ENCODE peak calls at places on chromosome 15, in four cellular contexts. D, C, E and O are unnamed samples.
A peak's percentile ranks its signal among the peaks of the same experiment; 100 is the strongest.

GRCh38 chr15:90955911-90956310 is 1.2 kb downstream of the RCCD1 start:
- DNase-seq in E (no peak), D (no peak), C (no peak), O (peak; percentile 31)

GRCh38 chr15:77571181-77571580 is 61.5 kb downstream of the LINGO1 start:
- DNase-seq in E (no peak), C (no peak), D (no peak), O (no peak)

GRCh38 chr15:32974691-32975090 is 219.8 kb downstream of the FMN1 start:
- DNase-seq in C (no peak), D (no peak), E (no peak), O (no peak)

GRCh38 chr15:66948294-66948693 is 117.1 kb upstream of the SMAD3 start:
- DNase-seq in E (no peak), D (peak; percentile 32), C (no peak), O (no peak)

GRCh38 chr15:81589671-81590070 is 215.7 kb upstream of the TMC3 start:
- DNase-seq in D (no peak), C (no peak), E (no peak), O (no peak)

GRCh38 chr15:85091990-85092389 is 110.3 kb downstream of the PDE8A start:
- DNase-seq in E (no peak), C (no peak), D (no peak), O (no peak)

GRCh38 chr15:49686626-49687025 is 65.8 kb downstream of the DTWD1 start:
- DNase-seq in C (no peak), E (no peak), D (no peak), O (no peak)

GRCh38 chr15:75348034-75348562 is 1.3 kb downstream of the NEIL1 start:
- DNase-seq in E (no peak), D (no peak), C (no peak), O (no peak)

GRCh38 chr15:81308260-81308659 is 15.7 kb downstream of the STARD5 start:
- DNase-seq in D (no peak), C (no peak), E (no peak), O (no peak)